ENCODE peak calls at places on chromosomes 12 and 14, in seven cellular contexts. E is progenitor cell of endocrine pancreas, X is A549, V is GM12865, Z is nephron progenitor cell, D is cardiac muscle cell, G is MCF 10A. K is an unnamed sample.

GRCh38 chr14:67620217-67620789 is 583 bp downstream of the ARG2 start:
- DNase-seq in Z (peak), G (peak), V (no peak), X (peak), D (no peak), E (no peak), K (no peak)

GRCh38 chr12:26701604-26702215 is 131.3 kb downstream of the ITPR2 start:
- DNase-seq in E (no peak), G (peak), D (peak), Z (no peak), X (peak), V (peak), K (no peak)

GRCh38 chr12:79006306-79006705 is 141.7 kb downstream of the SYT1 start:
- DNase-seq in V (peak), G (peak), X (no peak), D (peak), Z (no peak), E (no peak), K (no peak)

GRCh38 chr12:122849352-122850047 is 14.2 kb downstream of the HIP1R start:
- DNase-seq in X (no peak), E (no peak), D (no peak), G (no peak), Z (no peak), V (no peak), K (no peak)

GRCh38 chr12:89507015-89507824 is 17.4 kb downstream of the GALNT4 start:
- DNase-seq in X (peak), D (no peak), V (no peak), G (no peak), E (no peak), Z (no peak), K (no peak)

GRCh38 chr14:48027115-48027514 is 351.7 kb upstream of the MDGA2 start:
- DNase-seq in V (no peak), X (no peak), Z (no peak), E (no peak), D (no peak), G (no peak), K (no peak)

GRCh38 chr12:78802593-78802992 is 62.0 kb upstream of the SYT1 start:
- DNase-seq in G (peak), X (peak), E (no peak), D (peak), V (no peak), Z (no peak), K (no peak)

GRCh38 chr14:64826333-64826732 is 53.4 kb downstream of the SPTB start:
- DNase-seq in Z (no peak), D (no peak), X (no peak), V (no peak), E (no peak), G (no peak), K (no peak)

GRCh38 chr12:118979763-118980406 is 1.5 kb upstream of the SRRM4 start:
- DNase-seq in V (peak), E (peak), D (peak), Z (peak), G (no peak), X (peak), K (peak)

GRCh38 chr12:46445551-46446235 is 73.1 kb upstream of the SLC38A2 start:
- DNase-seq in E (no peak), D (no peak), Z (no peak), G (no peak), V (no peak), X (no peak), K (no peak)

GRCh38 chr12:26240329-26240815 is 45.0 kb downstream of the SSPN start:
- DNase-seq in G (no peak), E (no peak), Z (no peak), V (no peak), X (no peak), D (no peak), K (no peak)

GRCh38 chr14:29240046-29240445 is 473.5 kb downstream of the FOXG1 start:
- DNase-seq in G (peak), V (no peak), X (no peak), E (no peak), Z (no peak), D (peak), K (no peak)

GRCh38 chr12:48334807-48335206 is 15.9 kb downstream of the ZNF641 start:
- DNase-seq in G (no peak), X (no peak), Z (no peak), V (no peak), E (no peak), D (no peak), K (no peak)

GRCh38 chr14:75132374-75133086 is 5.7 kb upstream of the NEK9 start:
- DNase-seq in Z (peak), X (peak), V (peak), G (peak), E (peak), D (peak), K (peak)

GRCh38 chr12:45893240-45893639 is 97.1 kb downstream of the SCAF11 start:
- DNase-seq in Z (no peak), X (no peak), G (no peak), E (no peak), V (no peak), D (peak), K (no peak)

GRCh38 chr12:116690016-116690709 is 47.7 kb downstream of the SPRING1 start:
- DNase-seq in Z (peak), E (no peak), G (no peak), X (no peak), V (no peak), D (no peak), K (no peak)

GRCh38 chr12:119704065-119704747 is 36.3 kb downstream of the PRKAB1 start:
- DNase-seq in E (no peak), G (peak), Z (no peak), D (no peak), X (no peak), V (no peak), K (no peak)

GRCh38 chr12:40172879-40173278 is 51.9 kb upstream of the LRRK2 start:
- DNase-seq in Z (no peak), E (no peak), V (no peak), X (no peak), G (no peak), D (no peak), K (no peak)
- TF ChIP-seq CTCF in Z (no peak), E (no peak), V (no peak), X (no peak), G (no peak), D (no peak), K (no peak)

DNA sequence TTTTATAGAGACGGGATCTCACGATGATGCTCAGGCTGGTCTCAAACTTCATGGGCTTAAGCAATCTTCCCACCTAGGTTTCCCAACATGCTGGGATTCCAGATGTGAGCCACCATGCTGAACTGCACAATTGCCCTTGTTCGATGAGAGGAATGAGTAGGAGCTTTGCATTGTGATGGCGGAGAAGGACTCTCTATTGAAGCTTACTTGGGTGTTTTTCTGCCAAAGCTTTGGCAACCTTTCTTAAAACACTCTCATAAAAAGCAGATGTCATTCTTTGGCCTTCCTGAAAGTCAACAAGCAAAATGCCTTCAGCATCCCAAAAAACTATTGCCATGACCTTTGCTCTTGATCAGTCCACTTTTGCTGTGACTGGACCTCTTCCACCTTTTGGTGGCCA is 904.8 kb upstream of the TMEM132C start:
- DNase-seq in D (no peak), X (no peak), Z (no peak), V (no peak), E (no peak), G (no peak), K (no peak)
- TF ChIP-seq CTCF in D (no peak), X (no peak), Z (no peak), V (no peak), E (no peak), G (no peak), K (no peak)

GRCh38 chr14:90397401-90398314 is 829 bp downstream of the CALM1 start:
- DNase-seq in D (peak), E (peak), G (peak), Z (peak), V (peak), X (peak), K (peak)
- TF ChIP-seq CTCF in D (no peak), E (no peak), G (no peak), Z (no peak), V (no peak), X (peak), K (no peak)

GRCh38 chr14:93540235-93540634 is 109.5 kb downstream of the UNC79 start:
- DNase-seq in G (no peak), E (no peak), D (no peak), Z (no peak), V (no peak), X (no peak), K (no peak)

GRCh38 chr14:93533864-93534263 is 103.1 kb downstream of the UNC79 start:
- DNase-seq in X (no peak), V (peak), E (no peak), Z (no peak), D (no peak), G (no peak), K (peak)

GRCh38 chr14:93537962-93538361 is 107.2 kb downstream of the UNC79 start:
- DNase-seq in V (no peak), D (no peak), Z (peak), E (no peak), X (no peak), G (no peak), K (no peak)

GRCh38 chr14:93538411-93538810 is 107.7 kb downstream of the UNC79 start:
- DNase-seq in X (no peak), Z (peak), V (peak), E (no peak), D (no peak), G (peak), K (no peak)

DNA sequence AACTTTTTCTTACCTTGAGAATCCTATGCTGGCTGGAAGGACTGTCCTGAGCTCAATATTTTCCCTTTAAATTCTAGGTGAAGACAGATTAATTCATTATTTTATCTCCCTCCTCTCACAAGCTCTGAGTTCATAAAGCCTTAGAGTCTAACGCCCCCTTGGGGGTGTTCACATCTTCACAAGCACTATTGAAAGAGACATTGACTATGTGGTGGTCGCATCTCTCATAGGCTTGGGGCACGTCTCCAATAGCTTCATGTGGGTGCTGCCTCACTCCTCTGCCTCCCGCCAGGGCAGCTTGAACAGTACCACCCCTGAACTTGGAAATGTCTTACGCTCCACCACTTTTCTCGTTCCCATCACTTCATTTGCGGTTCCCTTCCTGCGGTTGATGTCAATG is 106.2 kb downstream of the UNC79 start:
- DNase-seq in V (peak), Z (no peak), D (no peak), G (peak), X (no peak), E (no peak), K (no peak)
- TF ChIP-seq CTCF in V (peak), Z (no peak), D (no peak), G (no peak), X (no peak), E (peak), K (no peak)

GRCh38 chr12:125198647-125199046 is 133.4 kb downstream of the AACS start:
- DNase-seq in E (no peak), G (no peak), Z (no peak), V (no peak), X (no peak), D (no peak), K (no peak)
- TF ChIP-seq CTCF in E (no peak), G (no peak), Z (no peak), V (no peak), X (no peak), D (no peak), K (no peak)

GRCh38 chr14:49549446-49549845 is 36.7 kb downstream of the RPS29 start:
- DNase-seq in E (no peak), X (no peak), D (no peak), V (no peak), Z (no peak), G (no peak), K (no peak)

GRCh38 chr14:49549881-49550280 is 36.3 kb downstream of the RPS29 start:
- DNase-seq in X (no peak), G (peak), E (no peak), Z (no peak), D (no peak), V (no peak), K (no peak)

GRCh38 chr14:49551569-49551968 is 34.6 kb downstream of the RPS29 start:
- DNase-seq in G (no peak), Z (no peak), V (no peak), X (no peak), D (no peak), E (no peak), K (no peak)

GRCh38 chr14:49552630-49553029 is 33.5 kb downstream of the RPS29 start:
- DNase-seq in G (no peak), V (no peak), Z (no peak), X (no peak), E (no peak), D (no peak), K (no peak)

DNA sequence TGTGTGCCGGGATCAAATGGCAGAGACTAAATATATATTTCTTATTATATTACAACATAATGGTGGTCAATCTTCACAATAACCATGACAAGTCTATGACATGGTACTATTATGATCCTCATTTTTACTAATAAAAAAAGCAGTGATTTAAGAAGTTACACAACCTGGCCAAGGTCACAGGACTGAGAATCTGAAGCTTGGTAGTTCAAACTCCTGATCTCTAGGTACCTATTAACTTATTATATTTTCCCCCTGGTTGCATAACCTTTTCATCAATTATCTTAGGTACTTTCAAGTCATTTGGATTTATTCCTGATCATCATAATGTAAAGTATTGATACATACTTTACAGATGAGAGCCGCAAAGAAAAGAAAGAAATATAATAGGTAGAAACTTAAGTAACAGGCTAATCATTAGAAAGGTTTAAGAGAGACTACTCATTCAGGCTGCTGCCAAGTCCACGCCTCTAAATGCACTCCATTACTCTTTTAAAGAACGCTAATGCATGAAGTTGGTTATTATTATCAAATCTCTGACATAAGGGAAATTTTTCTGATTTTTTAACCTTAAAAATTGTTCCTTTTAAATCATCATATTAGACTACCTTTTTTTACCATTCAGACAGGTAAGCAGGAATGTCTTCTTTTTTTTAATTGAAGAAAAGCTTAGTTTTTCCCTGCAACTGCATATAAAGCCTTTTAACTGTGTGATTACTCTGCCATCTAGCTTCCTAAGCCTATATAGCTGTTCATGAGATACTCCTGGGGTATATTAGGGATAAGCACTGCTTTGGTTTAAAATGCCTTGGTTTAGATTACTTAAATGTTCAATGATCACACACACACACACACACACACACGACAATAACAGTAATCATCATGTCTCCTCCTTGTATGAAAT is 35.6 kb downstream of the RPS29 start:
- DNase-seq in G (no peak), D (peak), Z (no peak), X (no peak), E (no peak), V (no peak), K (no peak)
- TF ChIP-seq CTCF in G (peak), D (peak), Z (no peak), X (peak), E (peak), V (no peak), K (no peak)

GRCh38 chr14:104685998-104686610 is 3.3 kb upstream of the INF2 start:
- DNase-seq in V (no peak), Z (no peak), X (no peak), G (no peak), E (no peak), D (no peak), K (no peak)

GRCh38 chr14:104684449-104684821 is 5.0 kb upstream of the INF2 start:
- DNase-seq in V (no peak), D (no peak), X (no peak), Z (no peak), G (no peak), E (no peak), K (no peak)

GRCh38 chr14:104683653-104684448 is 5.6 kb upstream of the INF2 start:
- DNase-seq in D (no peak), G (no peak), E (no peak), X (no peak), Z (no peak), V (no peak), K (no peak)

GRCh38 chr14:104686624-104687517 is 2.5 kb upstream of the INF2 start:
- DNase-seq in Z (no peak), X (no peak), E (no peak), V (no peak), G (no peak), D (no peak), K (no peak)

GRCh38 chr14:104685216-104685997 is 4.0 kb upstream of the INF2 start:
- DNase-seq in V (no peak), G (peak), E (no peak), Z (no peak), X (no peak), D (no peak), K (no peak)
- TF ChIP-seq CTCF in V (no peak), G (no peak), E (no peak), Z (no peak), X (no peak), D (peak), K (no peak)

DNA sequence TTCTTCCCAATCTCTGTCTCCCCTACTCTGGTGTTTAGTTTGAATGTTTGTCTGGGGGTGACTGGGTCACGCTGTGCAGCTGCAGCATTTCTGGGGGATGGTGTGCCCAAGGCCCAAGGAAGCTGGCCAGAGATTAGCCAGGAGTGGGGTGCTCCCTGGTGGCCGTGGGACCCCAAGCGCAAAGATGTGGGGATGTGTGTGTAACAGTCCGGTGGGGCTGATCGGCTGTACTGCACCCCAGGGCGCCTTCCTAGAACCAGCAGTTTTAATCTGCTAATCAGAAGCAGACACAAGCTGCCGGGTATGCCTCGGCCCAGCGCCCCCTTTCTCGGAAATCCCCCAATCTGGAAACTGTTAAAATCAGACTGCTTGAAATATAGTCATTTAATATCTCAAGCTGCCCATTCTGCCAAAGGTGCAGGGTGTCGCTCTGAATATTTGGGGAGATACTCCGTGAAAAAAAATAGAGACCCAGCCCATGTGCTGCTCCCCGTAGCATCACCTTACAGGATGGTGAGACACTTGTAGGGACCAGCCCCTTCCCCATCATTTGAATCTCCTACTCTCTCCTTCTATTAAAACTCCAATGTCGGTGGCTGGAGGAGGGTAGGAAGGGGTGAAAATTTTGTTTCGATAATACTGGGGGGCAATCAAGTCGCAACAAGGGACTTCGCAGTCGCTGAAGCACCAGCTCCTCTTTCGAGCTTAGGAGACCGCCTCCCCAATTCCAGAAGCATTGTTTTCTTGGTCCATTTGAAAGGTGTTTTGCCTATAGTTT is 4.3 kb downstream of the HOXC9 start:
- DNase-seq in X (no peak), V (no peak), Z (no peak), G (no peak), D (no peak), E (no peak), K (no peak)
- TF ChIP-seq CTCF in X (peak), V (no peak), Z (no peak), G (no peak), D (no peak), E (no peak), K (no peak)

GRCh38 chr14:81931828-81932227 is 398.2 kb upstream of the SEL1L start:
- DNase-seq in Z (no peak), E (no peak), V (no peak), D (no peak), G (no peak), X (no peak), K (no peak)

GRCh38 chr14:81927069-81927468 is 393.4 kb upstream of the SEL1L start:
- DNase-seq in V (no peak), G (peak), E (no peak), Z (no peak), X (no peak), D (peak), K (no peak)
- TF ChIP-seq CTCF in V (no peak), G (no peak), E (peak), Z (peak), X (no peak), D (peak), K (no peak)